ENCODE peak calls at places on chromosomes 16 and 17, in six cellular contexts. One of them, this sample, is unnamed.

GRCh38 chr16:19108409-19109287 is 5.1 kb upstream of the ITPRIPL2 start:
- DNase-seq in spleen: no peak
- DNase-seq in stimulated activated CD4-positive, alpha-beta T cell treated with anti-CD3 and anti-CD28 coated beads, Interleukin-12 subunit alpha, Interleukin-12 subunit beta, amount 100 ng/mL, for 4 hours: no peak
- DNase-seq in astrocyte: no peak
- DNase-seq in IMR-90: no peak
- DNase-seq in activated CD8-positive, alpha-beta T cell treated with anti-CD3 and anti-CD28 coated beads, Interleukin-2, amount 10 ng/mL, durations not matched to agents 7 days and 5 days: no peak
- DNase-seq in this sample: no peak

GRCh38 chr17:64056269-64057005 is 36.0 kb upstream of the ICAM2 start:
- DNase-seq in spleen: no peak
- DNase-seq in stimulated activated CD4-positive, alpha-beta T cell treated with anti-CD3 and anti-CD28 coated beads, Interleukin-12 subunit alpha, Interleukin-12 subunit beta, amount 100 ng/mL, for 4 hours: no peak
- DNase-seq in astrocyte: no peak
- DNase-seq in IMR-90: no peak
- DNase-seq in activated CD8-positive, alpha-beta T cell treated with anti-CD3 and anti-CD28 coated beads, Interleukin-2, amount 10 ng/mL, durations not matched to agents 7 days and 5 days: no peak
- DNase-seq in this sample: no peak

GRCh38 chr17:80082403-80083135 is 18.8 kb upstream of the GAA start:
- DNase-seq in spleen: peak
- DNase-seq in stimulated activated CD4-positive, alpha-beta T cell treated with anti-CD3 and anti-CD28 coated beads, Interleukin-12 subunit alpha, Interleukin-12 subunit beta, amount 100 ng/mL, for 4 hours: peak
- DNase-seq in astrocyte: peak
- DNase-seq in IMR-90: peak
- DNase-seq in activated CD8-positive, alpha-beta T cell treated with anti-CD3 and anti-CD28 coated beads, Interleukin-2, amount 10 ng/mL, durations not matched to agents 7 days and 5 days: peak
- DNase-seq in this sample: peak

GRCh38 chr17:49616546-49617205 is 41.0 kb downstream of the NXPH3 start:
- DNase-seq in spleen: no peak
- DNase-seq in stimulated activated CD4-positive, alpha-beta T cell treated with anti-CD3 and anti-CD28 coated beads, Interleukin-12 subunit alpha, Interleukin-12 subunit beta, amount 100 ng/mL, for 4 hours: no peak
- DNase-seq in astrocyte: peak
- DNase-seq in IMR-90: no peak
- DNase-seq in activated CD8-positive, alpha-beta T cell treated with anti-CD3 and anti-CD28 coated beads, Interleukin-2, amount 10 ng/mL, durations not matched to agents 7 days and 5 days: no peak
- DNase-seq in this sample: no peak

GRCh38 chr16:15983898-15984297 is 34.5 kb downstream of the ABCC1 start:
- DNase-seq in spleen: no peak
- DNase-seq in stimulated activated CD4-positive, alpha-beta T cell treated with anti-CD3 and anti-CD28 coated beads, Interleukin-12 subunit alpha, Interleukin-12 subunit beta, amount 100 ng/mL, for 4 hours: no peak
- DNase-seq in astrocyte: peak
- DNase-seq in IMR-90: peak
- DNase-seq in activated CD8-positive, alpha-beta T cell treated with anti-CD3 and anti-CD28 coated beads, Interleukin-2, amount 10 ng/mL, durations not matched to agents 7 days and 5 days: no peak
- DNase-seq in this sample: peak

GRCh38 chr17:67148352-67148751 is 96.6 kb downstream of the HELZ start:
- DNase-seq in spleen: no peak
- DNase-seq in stimulated activated CD4-positive, alpha-beta T cell treated with anti-CD3 and anti-CD28 coated beads, Interleukin-12 subunit alpha, Interleukin-12 subunit beta, amount 100 ng/mL, for 4 hours: no peak
- DNase-seq in astrocyte: no peak
- DNase-seq in IMR-90: no peak
- DNase-seq in activated CD8-positive, alpha-beta T cell treated with anti-CD3 and anti-CD28 coated beads, Interleukin-2, amount 10 ng/mL, durations not matched to agents 7 days and 5 days: no peak
- DNase-seq in this sample: no peak

GRCh38 chr16:50329446-50330189 is 39.2 kb downstream of the BRD7 start:
- DNase-seq in spleen: no peak
- DNase-seq in stimulated activated CD4-positive, alpha-beta T cell treated with anti-CD3 and anti-CD28 coated beads, Interleukin-12 subunit alpha, Interleukin-12 subunit beta, amount 100 ng/mL, for 4 hours: no peak
- DNase-seq in astrocyte: no peak
- DNase-seq in IMR-90: no peak
- DNase-seq in activated CD8-positive, alpha-beta T cell treated with anti-CD3 and anti-CD28 coated beads, Interleukin-2, amount 10 ng/mL, durations not matched to agents 7 days and 5 days: no peak
- DNase-seq in this sample: no peak

GRCh38 chr16:56608876-56609462 is 585 bp downstream of the MT2A start:
- DNase-seq in spleen: no peak
- DNase-seq in stimulated activated CD4-positive, alpha-beta T cell treated with anti-CD3 and anti-CD28 coated beads, Interleukin-12 subunit alpha, Interleukin-12 subunit beta, amount 100 ng/mL, for 4 hours: no peak
- DNase-seq in astrocyte: no peak
- DNase-seq in IMR-90: no peak
- DNase-seq in activated CD8-positive, alpha-beta T cell treated with anti-CD3 and anti-CD28 coated beads, Interleukin-2, amount 10 ng/mL, durations not matched to agents 7 days and 5 days: peak
- DNase-seq in this sample: no peak

GRCh38 chr16:8130197-8130596 is 460.1 kb downstream of the TMEM114 start:
- DNase-seq in spleen: no peak
- DNase-seq in stimulated activated CD4-positive, alpha-beta T cell treated with anti-CD3 and anti-CD28 coated beads, Interleukin-12 subunit alpha, Interleukin-12 subunit beta, amount 100 ng/mL, for 4 hours: no peak
- DNase-seq in astrocyte: no peak
- DNase-seq in IMR-90: no peak
- DNase-seq in activated CD8-positive, alpha-beta T cell treated with anti-CD3 and anti-CD28 coated beads, Interleukin-2, amount 10 ng/mL, durations not matched to agents 7 days and 5 days: no peak
- DNase-seq in this sample: no peak

GRCh38 chr16:86508947-86509758 is 1.2 kb upstream of the FOXF1 start:
- DNase-seq in spleen: no peak
- DNase-seq in stimulated activated CD4-positive, alpha-beta T cell treated with anti-CD3 and anti-CD28 coated beads, Interleukin-12 subunit alpha, Interleukin-12 subunit beta, amount 100 ng/mL, for 4 hours: no peak
- DNase-seq in astrocyte: peak
- DNase-seq in IMR-90: peak
- DNase-seq in activated CD8-positive, alpha-beta T cell treated with anti-CD3 and anti-CD28 coated beads, Interleukin-2, amount 10 ng/mL, durations not matched to agents 7 days and 5 days: no peak
- DNase-seq in this sample: peak

GRCh38 chr16:31055613-31056012 is 18.4 kb downstream of the ZNF668 start:
- DNase-seq in spleen: no peak
- DNase-seq in stimulated activated CD4-positive, alpha-beta T cell treated with anti-CD3 and anti-CD28 coated beads, Interleukin-12 subunit alpha, Interleukin-12 subunit beta, amount 100 ng/mL, for 4 hours: no peak
- DNase-seq in astrocyte: no peak
- DNase-seq in IMR-90: no peak
- DNase-seq in activated CD8-positive, alpha-beta T cell treated with anti-CD3 and anti-CD28 coated beads, Interleukin-2, amount 10 ng/mL, durations not matched to agents 7 days and 5 days: no peak
- DNase-seq in this sample: no peak

GRCh38 chr17:29004081-29004692 is 1.6 kb downstream of the SEZ6 start:
- DNase-seq in spleen: no peak
- DNase-seq in stimulated activated CD4-positive, alpha-beta T cell treated with anti-CD3 and anti-CD28 coated beads, Interleukin-12 subunit alpha, Interleukin-12 subunit beta, amount 100 ng/mL, for 4 hours: no peak
- DNase-seq in astrocyte: peak
- DNase-seq in IMR-90: peak
- DNase-seq in activated CD8-positive, alpha-beta T cell treated with anti-CD3 and anti-CD28 coated beads, Interleukin-2, amount 10 ng/mL, durations not matched to agents 7 days and 5 days: no peak
- DNase-seq in this sample: peak

GRCh38 chr17:82055965-82056728 is 4.4 kb downstream of the GPS1 start:
- DNase-seq in spleen: peak
- DNase-seq in stimulated activated CD4-positive, alpha-beta T cell treated with anti-CD3 and anti-CD28 coated beads, Interleukin-12 subunit alpha, Interleukin-12 subunit beta, amount 100 ng/mL, for 4 hours: no peak
- DNase-seq in astrocyte: no peak
- DNase-seq in IMR-90: no peak
- DNase-seq in activated CD8-positive, alpha-beta T cell treated with anti-CD3 and anti-CD28 coated beads, Interleukin-2, amount 10 ng/mL, durations not matched to agents 7 days and 5 days: no peak
- DNase-seq in this sample: no peak

GRCh38 chr17:82226809-82227628 is 1.8 kb upstream of the SLC16A3 start:
- DNase-seq in spleen: peak
- DNase-seq in stimulated activated CD4-positive, alpha-beta T cell treated with anti-CD3 and anti-CD28 coated beads, Interleukin-12 subunit alpha, Interleukin-12 subunit beta, amount 100 ng/mL, for 4 hours: no peak
- DNase-seq in astrocyte: no peak
- DNase-seq in IMR-90: no peak
- DNase-seq in activated CD8-positive, alpha-beta T cell treated with anti-CD3 and anti-CD28 coated beads, Interleukin-2, amount 10 ng/mL, durations not matched to agents 7 days and 5 days: no peak
- DNase-seq in this sample: no peak

GRCh38 chr16:27400751-27401620 is 988 bp upstream of the IL21R start:
- DNase-seq in spleen: no peak
- DNase-seq in stimulated activated CD4-positive, alpha-beta T cell treated with anti-CD3 and anti-CD28 coated beads, Interleukin-12 subunit alpha, Interleukin-12 subunit beta, amount 100 ng/mL, for 4 hours: no peak
- DNase-seq in astrocyte: peak
- DNase-seq in IMR-90: peak
- DNase-seq in activated CD8-positive, alpha-beta T cell treated with anti-CD3 and anti-CD28 coated beads, Interleukin-2, amount 10 ng/mL, durations not matched to agents 7 days and 5 days: no peak
- DNase-seq in this sample: peak

GRCh38 chr17:3020381-3020780 is 43.0 kb downstream of the OR1D5 start:
- DNase-seq in spleen: peak
- DNase-seq in stimulated activated CD4-positive, alpha-beta T cell treated with anti-CD3 and anti-CD28 coated beads, Interleukin-12 subunit alpha, Interleukin-12 subunit beta, amount 100 ng/mL, for 4 hours: no peak
- DNase-seq in astrocyte: no peak
- DNase-seq in IMR-90: no peak
- DNase-seq in activated CD8-positive, alpha-beta T cell treated with anti-CD3 and anti-CD28 coated beads, Interleukin-2, amount 10 ng/mL, durations not matched to agents 7 days and 5 days: no peak
- DNase-seq in this sample: no peak

GRCh38 chr17:8785547-8786412 is 13.4 kb downstream of the MFSD6L start:
- DNase-seq in spleen: peak
- DNase-seq in stimulated activated CD4-positive, alpha-beta T cell treated with anti-CD3 and anti-CD28 coated beads, Interleukin-12 subunit alpha, Interleukin-12 subunit beta, amount 100 ng/mL, for 4 hours: peak
- DNase-seq in astrocyte: peak
- DNase-seq in IMR-90: peak
- DNase-seq in activated CD8-positive, alpha-beta T cell treated with anti-CD3 and anti-CD28 coated beads, Interleukin-2, amount 10 ng/mL, durations not matched to agents 7 days and 5 days: peak
- DNase-seq in this sample: peak

GRCh38 chr17:31484821-31485220 is 93.3 kb downstream of the RAB11FIP4 start:
- DNase-seq in spleen: no peak
- DNase-seq in stimulated activated CD4-positive, alpha-beta T cell treated with anti-CD3 and anti-CD28 coated beads, Interleukin-12 subunit alpha, Interleukin-12 subunit beta, amount 100 ng/mL, for 4 hours: no peak
- DNase-seq in astrocyte: no peak
- DNase-seq in IMR-90: no peak
- DNase-seq in activated CD8-positive, alpha-beta T cell treated with anti-CD3 and anti-CD28 coated beads, Interleukin-2, amount 10 ng/mL, durations not matched to agents 7 days and 5 days: no peak
- DNase-seq in this sample: no peak

GRCh38 chr17:48192321-48192731 is 84.8 kb downstream of the SNX11 start:
- DNase-seq in spleen: no peak
- DNase-seq in stimulated activated CD4-positive, alpha-beta T cell treated with anti-CD3 and anti-CD28 coated beads, Interleukin-12 subunit alpha, Interleukin-12 subunit beta, amount 100 ng/mL, for 4 hours: no peak
- DNase-seq in astrocyte: no peak
- DNase-seq in IMR-90: no peak
- DNase-seq in activated CD8-positive, alpha-beta T cell treated with anti-CD3 and anti-CD28 coated beads, Interleukin-2, amount 10 ng/mL, durations not matched to agents 7 days and 5 days: peak
- DNase-seq in this sample: no peak

GRCh38 chr16:35195173-35195863 is 1735.9 kb downstream of the TP53TG3F start:
- DNase-seq in spleen: no peak
- DNase-seq in stimulated activated CD4-positive, alpha-beta T cell treated with anti-CD3 and anti-CD28 coated beads, Interleukin-12 subunit alpha, Interleukin-12 subunit beta, amount 100 ng/mL, for 4 hours: no peak
- DNase-seq in astrocyte: no peak
- DNase-seq in IMR-90: no peak
- DNase-seq in activated CD8-positive, alpha-beta T cell treated with anti-CD3 and anti-CD28 coated beads, Interleukin-2, amount 10 ng/mL, durations not matched to agents 7 days and 5 days: no peak
- DNase-seq in this sample: no peak

GRCh38 chr16:17529982-17530760 is 59.4 kb upstream of the XYLT1 start:
- DNase-seq in spleen: peak
- DNase-seq in stimulated activated CD4-positive, alpha-beta T cell treated with anti-CD3 and anti-CD28 coated beads, Interleukin-12 subunit alpha, Interleukin-12 subunit beta, amount 100 ng/mL, for 4 hours: no peak
- DNase-seq in astrocyte: no peak
- DNase-seq in IMR-90: no peak
- DNase-seq in activated CD8-positive, alpha-beta T cell treated with anti-CD3 and anti-CD28 coated beads, Interleukin-2, amount 10 ng/mL, durations not matched to agents 7 days and 5 days: peak
- DNase-seq in this sample: no peak

GRCh38 chr16:68116256-68116853 is 31.2 kb downstream of the NFATC3 start:
- DNase-seq in spleen: no peak
- DNase-seq in stimulated activated CD4-positive, alpha-beta T cell treated with anti-CD3 and anti-CD28 coated beads, Interleukin-12 subunit alpha, Interleukin-12 subunit beta, amount 100 ng/mL, for 4 hours: no peak
- DNase-seq in astrocyte: peak
- DNase-seq in IMR-90: peak
- DNase-seq in activated CD8-positive, alpha-beta T cell treated with anti-CD3 and anti-CD28 coated beads, Interleukin-2, amount 10 ng/mL, durations not matched to agents 7 days and 5 days: no peak
- DNase-seq in this sample: peak

GRCh38 chr16:48611329-48612137 is 1.6 kb upstream of the N4BP1 start:
- DNase-seq in spleen: peak
- DNase-seq in stimulated activated CD4-positive, alpha-beta T cell treated with anti-CD3 and anti-CD28 coated beads, Interleukin-12 subunit alpha, Interleukin-12 subunit beta, amount 100 ng/mL, for 4 hours: peak
- DNase-seq in astrocyte: no peak
- DNase-seq in IMR-90: no peak
- DNase-seq in activated CD8-positive, alpha-beta T cell treated with anti-CD3 and anti-CD28 coated beads, Interleukin-2, amount 10 ng/mL, durations not matched to agents 7 days and 5 days: peak
- DNase-seq in this sample: no peak

GRCh38 chr17:76414334-76415295 is 30.2 kb downstream of the SPHK1 start:
- DNase-seq in spleen: peak
- DNase-seq in stimulated activated CD4-positive, alpha-beta T cell treated with anti-CD3 and anti-CD28 coated beads, Interleukin-12 subunit alpha, Interleukin-12 subunit beta, amount 100 ng/mL, for 4 hours: no peak
- DNase-seq in astrocyte: peak
- DNase-seq in IMR-90: peak
- DNase-seq in activated CD8-positive, alpha-beta T cell treated with anti-CD3 and anti-CD28 coated beads, Interleukin-2, amount 10 ng/mL, durations not matched to agents 7 days and 5 days: no peak
- DNase-seq in this sample: peak

GRCh38 chr17:1714488-1714979 is 4.4 kb upstream of the TLCD2 start:
- DNase-seq in spleen: peak
- DNase-seq in stimulated activated CD4-positive, alpha-beta T cell treated with anti-CD3 and anti-CD28 coated beads, Interleukin-12 subunit alpha, Interleukin-12 subunit beta, amount 100 ng/mL, for 4 hours: no peak
- DNase-seq in astrocyte: peak
- DNase-seq in IMR-90: peak
- DNase-seq in activated CD8-positive, alpha-beta T cell treated with anti-CD3 and anti-CD28 coated beads, Interleukin-2, amount 10 ng/mL, durations not matched to agents 7 days and 5 days: no peak
- DNase-seq in this sample: peak

GRCh38 chr16:88282221-88283041 is 100.3 kb upstream of the ZNF469 start:
- DNase-seq in spleen: no peak
- DNase-seq in stimulated activated CD4-positive, alpha-beta T cell treated with anti-CD3 and anti-CD28 coated beads, Interleukin-12 subunit alpha, Interleukin-12 subunit beta, amount 100 ng/mL, for 4 hours: no peak
- DNase-seq in astrocyte: no peak
- DNase-seq in IMR-90: peak
- DNase-seq in activated CD8-positive, alpha-beta T cell treated with anti-CD3 and anti-CD28 coated beads, Interleukin-2, amount 10 ng/mL, durations not matched to agents 7 days and 5 days: no peak
- DNase-seq in this sample: no peak

GRCh38 chr16:78216166-78216745 is 116.8 kb downstream of the WWOX start:
- DNase-seq in spleen: no peak
- DNase-seq in stimulated activated CD4-positive, alpha-beta T cell treated with anti-CD3 and anti-CD28 coated beads, Interleukin-12 subunit alpha, Interleukin-12 subunit beta, amount 100 ng/mL, for 4 hours: no peak
- DNase-seq in astrocyte: peak
- DNase-seq in IMR-90: no peak
- DNase-seq in activated CD8-positive, alpha-beta T cell treated with anti-CD3 and anti-CD28 coated beads, Interleukin-2, amount 10 ng/mL, durations not matched to agents 7 days and 5 days: no peak
- DNase-seq in this sample: no peak

GRCh38 chr17:7560172-7561027 is 1.3 kb upstream of the SENP3 start:
- DNase-seq in spleen: no peak
- DNase-seq in stimulated activated CD4-positive, alpha-beta T cell treated with anti-CD3 and anti-CD28 coated beads, Interleukin-12 subunit alpha, Interleukin-12 subunit beta, amount 100 ng/mL, for 4 hours: peak
- DNase-seq in astrocyte: peak
- DNase-seq in IMR-90: peak
- DNase-seq in activated CD8-positive, alpha-beta T cell treated with anti-CD3 and anti-CD28 coated beads, Interleukin-2, amount 10 ng/mL, durations not matched to agents 7 days and 5 days: peak
- DNase-seq in this sample: peak

This sample was measured in iris pigment epithelial cell.